ENCODE peak calls at places on chromosomes 6 and 20, in eight cellular contexts. B is PC-9; H is effector memory CD4-positive, alpha-beta T cell; U is tibial artery; K is brain microvascular endothelial cell; V is stomach; M is heart right ventricle; F is fibroblast of lung. P is an unnamed sample.

GRCh38 chr6:154719854-154720253 is 13.4 kb upstream of the SCAF8 start:
- DNase-seq in B (no peak), H (no peak), U (no peak), K (no peak), V (no peak), M (no peak), F (no peak), P (no peak)

GRCh38 chr6:168385380-168385779 is 55.6 kb upstream of the SMOC2 start:
- DNase-seq in B (no peak), H (no peak), U (no peak), K (no peak), V (no peak), M (no peak), F (no peak), P (no peak)

GRCh38 chr20:57498425-57499400 is 26.2 kb downstream of the CTCFL start:
- DNase-seq in B (no peak), H (no peak), U (no peak), K (peak; percentile 29), V (no peak), M (no peak), F (peak; percentile 23), P (no peak)

GRCh38 chr20:20037960-20038359 is 14.3 kb downstream of the CRNKL1 start:
- DNase-seq in B (peak; percentile 52), H (no peak), U (no peak), K (no peak), V (no peak), M (no peak), F (no peak), P (no peak)

GRCh38 chr20:10171864-10172751 is 46.5 kb upstream of the SNAP25 start:
- DNase-seq in B (peak; percentile 40), H (no peak), U (peak; percentile 73), K (peak; percentile 4), V (peak; percentile 73), M (peak; percentile 15), F (peak; percentile 58), P (peak; percentile 36)

GRCh38 chr6:12311106-12311505 is 20.9 kb downstream of the EDN1 start:
- DNase-seq in B (no peak), H (no peak), U (no peak), K (no peak), V (no peak), M (no peak), F (no peak), P (no peak)

GRCh38 chr6:111565316-111566221 is 40.1 kb downstream of the TRAF3IP2 start:
- DNase-seq in B (no peak), H (no peak), U (no peak), K (no peak), V (no peak), M (no peak), F (no peak), P (no peak)

GRCh38 chr6:121925024-121925423 is 474.4 kb upstream of the HSF2 start:
- DNase-seq in B (no peak), H (no peak), U (no peak), K (no peak), V (no peak), M (no peak), F (no peak), P (no peak)

GRCh38 chr20:58109126-58109880 is 119.2 kb downstream of the ANKRD60 start:
- DNase-seq in B (peak; percentile 82), H (no peak), U (no peak), K (peak; percentile 80), V (no peak), M (no peak), F (peak; percentile 67), P (no peak)

GRCh38 chr6:151379933-151380847 is 11.2 kb downstream of the ZBTB2 start:
- DNase-seq in B (no peak), H (no peak), U (no peak), K (no peak), V (no peak), M (no peak), F (no peak), P (no peak)

GRCh38 chr6:82408952-82409421 is 45.4 kb downstream of the TPBG start:
- DNase-seq in B (peak; percentile 82), H (no peak), U (no peak), K (peak; percentile 49), V (no peak), M (no peak), F (peak; percentile 58), P (no peak)

GRCh38 chr6:48597951-48598350 is 487.0 kb upstream of the PTCHD4 start:
- DNase-seq in B (no peak), H (no peak), U (no peak), K (no peak), V (no peak), M (no peak), F (peak; percentile 25), P (no peak)

GRCh38 chr6:34161857-34162515 is 16.1 kb upstream of the GRM4 start:
- DNase-seq in B (no peak), H (no peak), U (peak; percentile 39), K (no peak), V (no peak), M (no peak), F (no peak), P (no peak)

DNA sequence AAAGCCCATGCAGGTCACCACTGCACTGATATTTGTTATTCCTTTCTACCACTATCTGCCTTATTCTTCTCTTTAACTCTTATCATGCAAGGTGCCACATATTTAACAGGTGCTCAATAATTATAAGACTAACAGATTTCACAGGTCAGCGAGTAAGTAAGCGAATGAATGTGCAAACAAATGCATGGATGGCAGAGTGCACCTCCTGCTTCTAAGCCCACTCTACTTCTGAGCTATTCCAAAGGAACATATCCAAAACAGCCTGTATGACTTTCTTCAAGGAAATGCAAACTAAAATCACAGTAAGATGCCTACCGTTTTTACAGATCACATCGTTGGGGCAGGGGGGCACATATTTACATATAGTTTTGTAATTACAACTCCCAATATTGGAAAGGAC is 71.3 kb downstream of the ZMYND8 start:
- DNase-seq in B (no peak), H (no peak), U (no peak), K (no peak), V (no peak), M (no peak), F (no peak), P (no peak)
- H3K36me3 ChIP-seq in B (peaks cover 74% of the 10 kb centered on the region), H (peaks cover 60% of the 10 kb centered on the region), U (peaks cover 95% of the 10 kb centered on the region), K (peaks cover 87% of the 10 kb centered on the region), V (peaks cover 100% of the 10 kb centered on the region), M (peaks cover 48% of the 10 kb centered on the region), F (peaks cover 7% of the 10 kb centered on the region), P (peaks cover 6% of the 10 kb centered on the region)

DNA sequence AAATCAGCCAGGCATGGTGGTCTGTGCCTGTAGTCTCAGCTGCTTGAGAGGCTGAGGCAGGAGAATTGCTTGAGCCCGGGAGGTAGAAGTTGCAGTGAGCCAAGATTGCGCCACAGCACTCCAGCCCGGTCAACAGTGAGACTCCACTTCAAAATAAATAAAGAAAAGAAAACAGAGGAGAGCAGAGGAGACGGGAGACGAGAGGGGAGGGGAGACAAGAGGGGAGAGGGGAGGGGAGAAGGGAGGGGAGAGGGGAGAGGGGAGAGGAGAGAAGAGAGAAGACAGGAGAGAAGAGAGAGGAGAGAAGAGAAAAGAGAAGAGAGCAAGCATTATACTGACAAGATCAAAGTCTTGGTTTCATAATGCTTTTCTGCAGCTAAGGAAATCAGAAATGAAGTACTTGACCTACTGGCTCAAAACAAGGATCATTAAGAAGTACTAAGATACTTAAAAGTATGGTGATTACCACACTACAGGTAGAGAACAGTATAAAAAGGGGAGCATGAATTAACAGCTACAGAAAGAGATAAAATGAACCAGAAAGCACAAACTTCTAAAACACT is 30.5 kb downstream of the FAM8A1 start:
- DNase-seq in B (no peak), H (no peak), U (no peak), K (peak; percentile 39), V (no peak), M (no peak), F (peak; percentile 38), P (no peak)
- H3K36me3 ChIP-seq in B (peaks cover 42% of the 10 kb centered on the region), H (peaks cover 40% of the 10 kb centered on the region), U (peaks cover 31% of the 10 kb centered on the region), K (peaks cover 27% of the 10 kb centered on the region), V (peaks cover 83% of the 10 kb centered on the region), M (peaks cover 16% of the 10 kb centered on the region), F (peaks cover 9% of the 10 kb centered on the region), P (peaks cover 1% of the 10 kb centered on the region)

GRCh38 chr6:7188492-7188891 is 80.7 kb downstream of the RREB1 start:
- DNase-seq in B (no peak), H (no peak), U (no peak), K (no peak), V (no peak), M (no peak), F (no peak), P (no peak)
- H3K36me3 ChIP-seq in B (peaks cover 7% of the 10 kb centered on the region), H (peaks cover 38% of the 10 kb centered on the region), U (peaks cover 55% of the 10 kb centered on the region), K (peaks cover 33% of the 10 kb centered on the region), V (peaks cover 90% of the 10 kb centered on the region), M (peaks cover 25% of the 10 kb centered on the region), F (peaks cover 11% of the 10 kb centered on the region), P (no peaks in the 10 kb centered on the region)

DNA sequence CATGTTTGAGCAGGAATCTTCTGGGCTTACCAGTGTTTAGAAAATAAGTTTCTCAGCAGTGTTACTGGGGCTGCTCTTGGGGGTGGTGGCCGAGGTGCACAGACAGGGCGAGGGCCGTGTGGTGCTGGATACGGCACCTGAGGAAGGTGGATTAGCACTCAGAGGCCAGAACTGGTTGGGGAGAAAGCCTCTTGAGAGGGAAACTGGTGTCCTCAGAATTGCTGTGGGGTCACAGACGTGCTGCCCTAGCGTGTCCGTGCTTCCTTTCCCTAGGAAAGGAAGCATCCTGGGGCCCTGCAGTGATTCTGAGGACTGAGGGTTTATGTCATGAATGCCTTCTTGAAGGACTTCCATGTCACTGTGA is 32.1 kb upstream of the SLC22A1 start:
- DNase-seq in B (no peak), H (no peak), U (peak; percentile 42), K (no peak), V (no peak), M (no peak), F (no peak), P (no peak)
- H3K36me3 ChIP-seq in B (peaks cover 14% of the 10 kb centered on the region), H (peaks cover 89% of the 10 kb centered on the region), U (peaks cover 97% of the 10 kb centered on the region), K (peaks cover 73% of the 10 kb centered on the region), V (peaks cover 100% of the 10 kb centered on the region), M (peaks cover 56% of the 10 kb centered on the region), F (peaks cover 27% of the 10 kb centered on the region), P (peaks cover 4% of the 10 kb centered on the region)

DNA sequence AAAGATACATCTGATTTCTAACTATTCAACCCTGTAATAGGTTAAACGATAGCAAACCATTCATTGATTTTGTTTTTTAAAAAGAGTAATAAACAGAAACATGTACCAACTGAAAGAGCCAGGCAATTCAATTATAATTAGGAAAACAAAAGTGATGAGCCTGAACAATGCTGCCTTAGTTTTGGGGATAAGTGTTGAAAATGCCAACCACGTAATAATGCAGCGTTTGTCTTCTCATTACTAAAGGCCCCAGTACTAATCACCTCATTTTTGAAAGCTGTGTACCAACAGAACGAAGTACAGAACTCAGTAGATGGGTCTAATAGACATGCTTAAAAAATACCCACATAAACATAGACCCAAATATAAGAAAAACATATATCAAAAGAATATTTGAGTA is 663.6 kb upstream of the CHD6 start:
- DNase-seq in B (no peak), H (no peak), U (no peak), K (no peak), V (no peak), M (no peak), F (no peak), P (no peak)
- H3K36me3 ChIP-seq in B (no peaks in the 10 kb centered on the region), H (no peaks in the 10 kb centered on the region), U (no peaks in the 10 kb centered on the region), K (no peaks in the 10 kb centered on the region), V (no peaks in the 10 kb centered on the region), M (no peaks in the 10 kb centered on the region), F (no peaks in the 10 kb centered on the region), P (no peaks in the 10 kb centered on the region)